ENCODE peak calls at places on chromosomes 3 and 15, in four cellular contexts. B is BJ, G is C1 segment of cervical spinal cord, A is foreskin fibroblast. U is an unnamed sample.

GRCh38 chr3:9690451-9691450 is 12.9 kb upstream of the CPNE9 start:
- DNase-seq in G (no peak), A (no peak), B (no peak), U (no peak)

GRCh38 chr15:29207027-29207757 is 62.4 kb downstream of the NSMCE3 start:
- DNase-seq in A (no peak), B (no peak), G (no peak), U (no peak)

GRCh38 chr15:57565326-57565725 is 26.4 kb upstream of the MYZAP start:
- DNase-seq in G (no peak), A (no peak), B (no peak), U (no peak)

GRCh38 chr15:80777137-80777536 is 2.0 kb upstream of the CEMIP start:
- DNase-seq in A (peak; percentile 89), B (no peak), G (no peak), U (peak; percentile 82)

GRCh38 chr15:100083572-100083971 is 258.2 kb downstream of the ADAMTS17 start:
- DNase-seq in G (no peak), A (no peak), B (no peak), U (no peak)

GRCh38 chr3:123394391-123395022 is 54.4 kb downstream of the ADCY5 start:
- DNase-seq in A (no peak), B (no peak), G (no peak), U (no peak)

GRCh38 chr3:99645277-99646106 is 7.1 kb downstream of the COL8A1 start:
- DNase-seq in B (no peak), A (no peak), G (no peak), U (no peak)

GRCh38 chr15:37087050-37087691 is 13.2 kb downstream of the MEIS2 start:
- DNase-seq in G (no peak), B (no peak), A (no peak), U (no peak)

GRCh38 chr15:96409231-96410138 is 79.0 kb downstream of the NR2F2 start:
- DNase-seq in A (no peak), B (no peak), G (no peak), U (no peak)

GRCh38 chr3:179146911-179147570 is 1.1 kb upstream of the PIK3CA start:
- DNase-seq in G (peak; percentile 45), B (peak; percentile 44), A (peak; percentile 52), U (no peak)

GRCh38 chr3:67646586-67647234 is 7.7 kb downstream of the SUCLG2 start:
- DNase-seq in G (no peak), A (no peak), B (no peak), U (no peak)

GRCh38 chr15:73897441-73898261 is 24.3 kb downstream of the TBC1D21 start:
- DNase-seq in G (no peak), A (peak; percentile 93), B (peak; percentile 39), U (peak; percentile 38)

GRCh38 chr15:62390793-62391543 is 225.9 kb upstream of the C2CD4B start:
- DNase-seq in A (peak; percentile 35), B (no peak), G (peak; percentile 58), U (no peak)

GRCh38 chr3:57141719-57142118 is 23.4 kb downstream of the IL17RD start:
- DNase-seq in G (no peak), A (no peak), B (no peak), U (no peak)

GRCh38 chr3:185341616-185342457 is 21.1 kb upstream of the MAP3K13 start:
- DNase-seq in A (no peak), G (no peak), B (no peak), U (no peak)

GRCh38 chr15:89496155-89497098 is at the start of gene RHCG:
- DNase-seq in G (no peak), B (no peak), A (peak; percentile 16), U (no peak)

GRCh38 chr3:113441051-113441770 is at the start of gene CFAP44:
- DNase-seq in B (peak; percentile 10), A (peak; percentile 21), G (peak; percentile 56), U (peak; percentile 15)

GRCh38 chr3:160478338-160478737 is 28.8 kb upstream of the TRIM59 start:
- DNase-seq in G (no peak), B (no peak), A (peak; percentile 30), U (peak; percentile 20)

GRCh38 chr3:46701211-46701939 is at the start of gene TMIE:
- DNase-seq in B (no peak), G (no peak), A (no peak), U (no peak)

GRCh38 chr15:91128028-91128427 is 28.0 kb downstream of the SV2B start:
- DNase-seq in A (no peak), B (no peak), G (no peak), U (no peak)

GRCh38 chr3:141853146-141853690 is 23.2 kb upstream of the ATP1B3 start:
- DNase-seq in A (no peak), B (no peak), G (no peak), U (no peak)

GRCh38 chr3:128714887-128715496 is 11.0 kb upstream of the RAB7A start:
- DNase-seq in A (no peak), B (no peak), G (no peak), U (no peak)

GRCh38 chr15:78479650-78480049 is 27.7 kb upstream of the HYKK start:
- DNase-seq in A (no peak), B (no peak), G (no peak), U (no peak)

GRCh38 chr3:48467473-48468267 is 21.1 kb downstream of the ATRIP start:
- DNase-seq in A (no peak), G (no peak), B (no peak), U (no peak)

GRCh38 chr3:138477120-138477519 is 42.7 kb downstream of the ESYT3 start:
- DNase-seq in B (no peak), G (no peak), A (no peak), U (no peak)

GRCh38 chr15:70284438-70285214 is 186.9 kb upstream of the TLE3 start:
- DNase-seq in B (no peak), G (no peak), A (no peak), U (no peak)

GRCh38 chr3:43892535-43892934 is 201.8 kb downstream of the ABHD5 start:
- DNase-seq in G (no peak), A (no peak), B (no peak), U (no peak)

GRCh38 chr3:100865442-100865841 is 127.8 kb downstream of the ABI3BP start:
- DNase-seq in G (no peak), B (no peak), A (no peak), U (no peak)

GRCh38 chr3:196122021-196122687 is 40.3 kb upstream of the TFRC start:
- DNase-seq in A (peak; percentile 6), G (no peak), B (no peak), U (no peak)

GRCh38 chr3:52893723-52894122 is 3.6 kb downstream of the STIMATE start:
- DNase-seq in G (no peak), B (no peak), A (peak; percentile 9), U (no peak)

GRCh38 chr3:146827836-146828235 is 222.7 kb upstream of the PLSCR5 start:
- DNase-seq in B (no peak), G (no peak), A (no peak), U (no peak)

GRCh38 chr3:176741648-176742047 is 455.6 kb downstream of the TBL1XR1 start:
- DNase-seq in B (no peak), A (no peak), G (no peak), U (no peak)

U was measured in AG09319.